ENCODE peak calls at places on chromosomes 1 and 21, in nine cellular contexts. D is T-helper 1 cell; L is activated CD4-positive, alpha-beta T cell treated with anti-CD3 and anti-CD28 coated beads, Interleukin-2, amount 50 U/mL, for 1 hour; V is D341Med; N is RPMI7951; M is stimulated activated CD4-positive, alpha-beta T cell treated with anti-CD3 and anti-CD28 coated beads, Interleukin-15, amount 100 ng/mL, for 1 hour; C is GM12891; U is H9; P is activated T-cell treated with anti-CD3 and anti-CD28 coated beads for 48 hours. A is an unnamed sample.

GRCh38 chr1:234724517-234725176 is 114.7 kb upstream of the IRF2BP2 start:
- DNase-seq in L (peak; percentile 36), U (peak; percentile 49), P (no peak), M (peak; percentile 20), N (no peak), C (no peak), V (peak; percentile 83), D (no peak), A (peak; percentile 13)

GRCh38 chr1:119686661-119687060 is 25.1 kb upstream of the PHGDH start:
- DNase-seq in D (no peak), C (no peak), P (no peak), U (no peak), V (no peak), N (peak; percentile 23), L (no peak), M (no peak), A (no peak)

GRCh38 chr1:169585184-169585583 is 1.1 kb downstream of the F5 start:
- DNase-seq in P (no peak), M (no peak), D (no peak), N (no peak), L (no peak), U (no peak), C (no peak), V (no peak), A (no peak)

GRCh38 chr1:38558476-38559179 is 300.9 kb downstream of the RRAGC start:
- DNase-seq in N (no peak), L (no peak), V (no peak), M (no peak), U (peak; percentile 77), D (no peak), C (no peak), P (no peak), A (no peak)

GRCh38 chr1:50425376-50426107 is 2.3 kb upstream of the DMRTA2 start:
- DNase-seq in P (no peak), D (no peak), V (peak; percentile 69), N (peak; percentile 41), C (no peak), L (no peak), M (no peak), U (peak; percentile 51), A (no peak)

GRCh38 chr1:164630626-164631396 is 71.8 kb downstream of the PBX1 start:
- DNase-seq in V (no peak), M (no peak), D (no peak), N (no peak), C (no peak), L (no peak), P (no peak), U (no peak), A (no peak)

GRCh38 chr1:52658795-52659194 is 25.8 kb downstream of the SHISAL2A start:
- DNase-seq in P (no peak), U (no peak), V (no peak), M (no peak), N (peak; percentile 34), C (no peak), D (no peak), L (no peak), A (no peak)

GRCh38 chr1:70072239-70072751 is 133.1 kb downstream of the LRRC40 start:
- DNase-seq in V (no peak), L (no peak), M (no peak), P (no peak), U (no peak), C (no peak), D (no peak), N (no peak), A (no peak)

GRCh38 chr21:38980416-38981319 is 174.9 kb downstream of the ETS2 start:
- DNase-seq in L (no peak), V (no peak), M (no peak), N (no peak), P (no peak), C (no peak), U (no peak), D (no peak), A (no peak)

GRCh38 chr1:108947871-108948525 is 15.3 kb downstream of the CLCC1 start:
- DNase-seq in D (no peak), C (no peak), L (no peak), M (no peak), U (peak; percentile 43), V (no peak), N (no peak), P (no peak), A (no peak)

GRCh38 chr1:201900476-201900875 is 11.8 kb downstream of the SHISA4 start:
- DNase-seq in V (no peak), M (no peak), C (no peak), N (no peak), D (no peak), U (no peak), P (no peak), L (no peak), A (no peak)

GRCh38 chr1:24720152-24720551 is 25.1 kb upstream of the CLIC4 start:
- DNase-seq in N (peak; percentile 100), M (no peak), D (no peak), L (no peak), V (no peak), U (no peak), P (no peak), C (no peak), A (no peak)

GRCh38 chr1:36953061-36953460 is 81.3 kb downstream of the GRIK3 start:
- DNase-seq in P (no peak), N (no peak), L (no peak), U (no peak), D (no peak), C (no peak), M (no peak), V (no peak), A (no peak)

GRCh38 chr1:205224736-205225135 is 3.0 kb upstream of the TMCC2 start:
- DNase-seq in D (no peak), U (no peak), M (no peak), C (no peak), L (no peak), V (no peak), P (no peak), N (no peak), A (no peak)

GRCh38 chr1:14625587-14626447 is 27.3 kb downstream of the KAZN start:
- DNase-seq in U (no peak), L (no peak), C (no peak), V (no peak), D (no peak), M (no peak), N (no peak), P (no peak), A (no peak)

GRCh38 chr1:185960377-185961151 is 226.4 kb downstream of the HMCN1 start:
- DNase-seq in N (peak; percentile 78), D (no peak), V (no peak), P (no peak), C (no peak), U (no peak), L (no peak), M (no peak), A (no peak)

GRCh38 chr1:27816921-27817630 is 13.5 kb upstream of the PPP1R8 start:
- DNase-seq in N (no peak), V (no peak), M (no peak), L (no peak), P (no peak), D (no peak), C (no peak), U (no peak), A (no peak)

GRCh38 chr21:27683292-27683691 is 716.4 kb upstream of the ADAMTS5 start:
- DNase-seq in P (no peak), M (no peak), L (no peak), V (no peak), C (no peak), N (no peak), U (no peak), D (no peak), A (no peak)

GRCh38 chr1:29133861-29134694 is 10.4 kb upstream of the TMEM200B start:
- DNase-seq in P (no peak), C (peak; percentile 68), V (peak; percentile 54), M (no peak), U (no peak), D (no peak), N (no peak), L (no peak), A (no peak)

GRCh38 chr1:58035523-58035922 is 511.0 kb downstream of the OMA1 start:
- DNase-seq in D (no peak), C (no peak), M (no peak), U (peak; percentile 36), N (no peak), P (no peak), L (no peak), V (peak; percentile 52), A (no peak)

GRCh38 chr1:211783897-211784296 is 46.7 kb downstream of the LPGAT1 start:
- DNase-seq in N (no peak), P (no peak), U (no peak), M (no peak), D (no peak), C (no peak), L (no peak), V (no peak), A (peak; percentile 4)

GRCh38 chr21:37082856-37083611 is 10.0 kb downstream of the TTC3 start:
- DNase-seq in D (no peak), N (no peak), L (no peak), U (no peak), M (no peak), P (no peak), C (no peak), V (no peak), A (no peak)

GRCh38 chr1:12480748-12481362 is 137.2 kb downstream of the DHRS3 start:
- DNase-seq in D (no peak), L (peak; percentile 9), N (peak; percentile 98), M (no peak), U (no peak), C (no peak), P (no peak), V (no peak), A (peak; percentile 7)

GRCh38 chr1:30331415-30332065 is 391.8 kb downstream of the MATN1 start:
- DNase-seq in D (no peak), V (no peak), M (no peak), C (no peak), N (no peak), U (peak; percentile 17), L (no peak), P (no peak), A (no peak)

GRCh38 chr1:28313710-28314510 is 14.9 kb upstream of the MED18 start:
- DNase-seq in L (no peak), U (no peak), M (no peak), N (peak; percentile 57), D (no peak), C (no peak), V (peak; percentile 17), P (no peak), A (no peak)

GRCh38 chr1:169892819-169893644 is 664 bp downstream of the SCYL3 start:
- DNase-seq in U (no peak), L (peak; percentile 16), P (no peak), C (no peak), N (peak; percentile 15), V (no peak), D (no peak), M (no peak), A (no peak)

GRCh38 chr1:177185209-177185608 is 14.5 kb downstream of the BRINP2 start:
- DNase-seq in C (no peak), P (no peak), M (no peak), U (no peak), D (no peak), N (no peak), V (no peak), L (no peak), A (no peak)

GRCh38 chr1:204468766-204469302 is 25.8 kb downstream of the PIK3C2B start:
- DNase-seq in M (no peak), D (no peak), P (no peak), N (no peak), V (no peak), C (no peak), L (no peak), U (no peak), A (no peak)

GRCh38 chr1:56617141-56617540 is 28.0 kb upstream of the PRKAA2 start:
- DNase-seq in L (no peak), D (no peak), V (no peak), N (no peak), U (no peak), P (no peak), C (no peak), M (no peak), A (no peak)

GRCh38 chr1:193971595-193971994 is 785.2 kb upstream of the B3GALT2 start:
- DNase-seq in P (no peak), D (no peak), N (no peak), M (no peak), V (no peak), L (no peak), U (no peak), C (no peak), A (no peak)

GRCh38 chr21:31252611-31253010 is 91.5 kb downstream of the TIAM1 start:
- DNase-seq in N (no peak), U (no peak), V (no peak), L (no peak), D (no peak), M (no peak), C (no peak), P (no peak), A (no peak)